ENCODE peak calls at places on chromosomes 7 and 10, in eight cellular contexts. F is HepG2, K is vagina, V is endothelial cell of umbilical vein, J is ovary, Z is H1, L is right lobe of liver, N is sigmoid colon. M is an unnamed sample.

GRCh38 chr7:44382459-44383300 is 57.3 kb upstream of the CAMK2B start:
- DNase-seq in F (no peak), K (peak; percentile 81), V (no peak), J (no peak), Z (peak; percentile 23), L (no peak), N (no peak), M (no peak)

GRCh38 chr7:27110163-27110976 is 7.9 kb upstream of the HOXA2 start:
- DNase-seq in F (no peak), K (no peak), V (peak; percentile 16), J (no peak), Z (peak; percentile 83), L (no peak), N (peak; percentile 89), M (no peak)

GRCh38 chr7:13850185-13850752 is 139.2 kb downstream of the ETV1 start:
- DNase-seq in F (no peak), K (no peak), V (peak; percentile 82), J (no peak), Z (no peak), L (no peak), N (no peak), M (no peak)

GRCh38 chr7:151728746-151729145 is 148.2 kb downstream of the PRKAG2 start:
- DNase-seq in F (no peak), K (no peak), V (no peak), J (peak; percentile 30), Z (no peak), L (no peak), N (no peak), M (no peak)

GRCh38 chr7:152355474-152356057 is 80.2 kb downstream of the KMT2C start:
- DNase-seq in F (no peak), K (no peak), V (no peak), J (no peak), Z (no peak), L (no peak), N (no peak), M (no peak)

GRCh38 chr10:92891885-92892705 is 43.8 kb downstream of the EXOC6 start:
- DNase-seq in F (peak; percentile 96), K (no peak), V (peak; percentile 90), J (peak; percentile 35), Z (no peak), L (peak; percentile 91), N (peak; percentile 68), M (peak; percentile 33)

GRCh38 chr10:113666682-113667252 is 2.9 kb upstream of the NRAP start:
- DNase-seq in F (no peak), K (no peak), V (no peak), J (no peak), Z (no peak), L (no peak), N (no peak), M (no peak)

GRCh38 chr7:82699773-82700186 is 256.2 kb upstream of the CACNA2D1 start:
- DNase-seq in F (no peak), K (no peak), V (peak; percentile 81), J (no peak), Z (no peak), L (no peak), N (no peak), M (no peak)

GRCh38 chr7:108291791-108292440 is 161.8 kb upstream of the LAMB4 start:
- DNase-seq in F (no peak), K (no peak), V (no peak), J (no peak), Z (no peak), L (no peak), N (no peak), M (no peak)

GRCh38 chr10:69787681-69788080 is 14.0 kb upstream of the COL13A1 start:
- DNase-seq in F (no peak), K (no peak), V (no peak), J (no peak), Z (no peak), L (no peak), N (no peak), M (no peak)

GRCh38 chr10:16280595-16280994 is 156.2 kb upstream of the PTER start:
- DNase-seq in F (no peak), K (no peak), V (no peak), J (no peak), Z (no peak), L (no peak), N (no peak), M (no peak)

DNA sequence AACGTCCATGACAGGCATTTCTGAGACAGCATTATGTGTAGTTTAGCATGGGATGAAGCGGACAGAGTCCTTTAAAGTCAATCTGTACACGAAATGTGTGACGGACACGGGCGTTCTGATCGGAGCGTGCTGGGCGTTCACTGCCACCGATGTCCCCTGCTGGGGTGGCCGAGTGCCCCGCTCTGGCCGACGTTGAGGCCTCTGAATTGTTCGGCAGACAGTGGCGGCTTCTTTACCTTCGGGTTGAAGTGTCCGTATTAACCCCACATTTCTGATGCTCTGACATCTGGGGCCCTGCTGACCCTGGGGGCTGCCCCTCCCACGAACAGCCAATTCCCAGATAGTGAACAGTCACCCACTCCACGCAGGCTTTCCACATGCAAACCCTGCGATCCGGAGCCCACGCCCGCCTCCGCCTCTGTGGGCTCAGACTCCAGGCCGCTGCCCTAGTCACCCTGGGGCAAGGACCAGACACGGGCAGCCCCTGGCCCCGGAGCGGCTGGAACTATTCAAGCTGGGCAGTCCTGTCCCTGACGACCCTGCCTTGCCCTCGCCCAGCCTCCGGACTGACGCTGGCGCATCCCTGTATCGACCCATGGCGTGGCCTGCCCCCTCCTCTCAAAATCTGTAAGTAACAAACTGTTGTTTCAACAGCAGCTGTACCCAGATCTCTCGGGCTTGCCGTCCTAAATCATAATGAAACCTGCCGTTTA is 445.7 kb downstream of the PTPRN2 start:
- DNase-seq in F (no peak), K (no peak), V (no peak), J (no peak), Z (no peak), L (no peak), N (no peak), M (no peak)
- H3K9me3 ChIP-seq in F (peaks cover under 1% of the 10 kb centered on the region), K (no peaks in the 10 kb centered on the region), V (peaks cover 6% of the 10 kb centered on the region), J (no peaks in the 10 kb centered on the region), Z (peaks cover 5% of the 10 kb centered on the region), L (no peaks in the 10 kb centered on the region), N (no peaks in the 10 kb centered on the region), M (no peaks in the 10 kb centered on the region)

GRCh38 chr7:50047716-50048115 is 45.3 kb downstream of the ZPBP start:
- DNase-seq in F (no peak), K (no peak), V (no peak), J (no peak), Z (no peak), L (no peak), N (no peak), M (no peak)
- TF ChIP-seq POLR2A in F (no peak), K (no peak), V (no peak), J (no peak), Z (no peak), L (no peak), N (no peak), M (no peak)

DNA sequence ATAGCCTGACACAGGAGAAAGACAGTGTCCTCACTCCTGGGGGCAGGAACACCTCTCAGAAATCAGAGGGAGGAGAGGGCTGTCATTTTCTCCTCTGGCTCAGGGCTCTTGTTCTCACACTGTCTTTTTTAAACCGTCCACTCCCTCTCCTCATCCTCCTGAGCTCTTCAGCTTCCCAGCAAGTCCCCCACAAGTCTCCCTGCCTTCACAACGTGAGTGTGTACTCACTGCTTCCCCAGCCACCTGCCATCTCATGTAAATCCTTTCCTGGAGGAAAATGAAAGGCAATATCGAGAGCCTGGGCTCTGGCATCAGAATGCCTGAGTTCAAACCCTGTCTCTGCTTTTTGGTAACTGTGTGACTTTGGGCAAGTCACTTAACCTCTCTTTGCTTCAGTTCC is 5.7 kb downstream of the LLCFC1 start:
- DNase-seq in F (no peak), K (no peak), V (no peak), J (no peak), Z (no peak), L (no peak), N (no peak), M (no peak)
- H3K27ac ChIP-seq in F (no peak overlapping the region), K (no peak overlapping the region), V (no peak overlapping the region), J (no peak overlapping the region), Z (no peak overlapping the region), L (no peak overlapping the region), N (no peak overlapping the region), M (no peak overlapping the region)

DNA sequence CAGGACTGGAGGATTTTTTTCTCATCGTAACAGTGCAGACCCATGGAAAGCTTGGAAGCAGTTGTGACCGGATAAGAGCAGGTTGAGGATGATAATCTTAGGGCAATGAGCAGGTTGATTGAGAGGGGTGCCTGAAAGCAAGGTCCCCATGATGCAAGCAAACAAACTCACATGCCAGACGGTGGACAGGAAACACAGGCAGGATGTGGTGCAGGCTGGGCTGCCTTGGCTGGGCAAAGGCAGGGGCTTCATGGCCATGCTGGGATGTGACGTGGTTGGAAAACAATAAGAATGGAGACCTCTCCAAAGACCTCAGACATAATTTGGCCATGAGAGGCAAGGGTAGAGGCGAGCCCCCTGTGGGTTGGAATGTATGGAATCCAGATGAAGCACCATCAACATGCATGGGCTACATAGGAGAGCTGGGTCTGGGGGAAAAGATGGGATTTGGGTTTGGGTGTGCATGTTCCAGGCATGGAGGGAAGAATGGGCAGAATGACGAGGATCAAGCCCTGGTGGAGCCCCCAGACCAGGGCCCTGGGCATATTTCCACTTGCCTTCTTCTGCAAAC is 58.3 kb downstream of the IKZF1 start:
- DNase-seq in F (no peak), K (no peak), V (no peak), J (no peak), Z (no peak), L (no peak), N (no peak), M (no peak)
- H3K9me3 ChIP-seq in F (no peaks in the 10 kb centered on the region), K (no peaks in the 10 kb centered on the region), V (no peaks in the 10 kb centered on the region), J (no peaks in the 10 kb centered on the region), Z (no peaks in the 10 kb centered on the region), L (no peaks in the 10 kb centered on the region), N (no peaks in the 10 kb centered on the region), M (no peaks in the 10 kb centered on the region)

GRCh38 chr10:79308969-79309665 is 38.2 kb upstream of the PPIF start:
- DNase-seq in F (no peak), K (no peak), V (no peak), J (no peak), Z (no peak), L (no peak), N (no peak), M (no peak)
- TF ChIP-seq POLR2A in F (no peak), K (no peak), V (no peak), J (no peak), Z (no peak), L (no peak), N (no peak), M (no peak)

M was measured in gastrocnemius medialis.